ENCODE peak calls at places on chromosomes 5 and 9, in five cellular contexts. One of them, this sample, is unnamed.

GRCh38 chr5:33118761-33119415 is 321.9 kb upstream of the TARS1 start:
- DNase-seq in kidney tubule cell: peak; percentile 8
- DNase-seq in NCI-H774: no peak
- DNase-seq in iPS DF 6.9: no peak
- DNase-seq in HCT116: no peak
- DNase-seq in this sample: no peak

GRCh38 chr5:35026280-35026840 is 21.4 kb downstream of the AGXT2 start:
- DNase-seq in kidney tubule cell: no peak
- DNase-seq in NCI-H774: no peak
- DNase-seq in iPS DF 6.9: no peak
- DNase-seq in HCT116: no peak
- DNase-seq in this sample: no peak

GRCh38 chr5:97141031-97141430 is 1.4 kb downstream of the LIX1 start:
- DNase-seq in kidney tubule cell: no peak
- DNase-seq in NCI-H774: no peak
- DNase-seq in iPS DF 6.9: no peak
- DNase-seq in HCT116: no peak
- DNase-seq in this sample: no peak

GRCh38 chr5:170028124-170028523 is 47.8 kb upstream of the INSYN2B start:
- DNase-seq in kidney tubule cell: no peak
- DNase-seq in NCI-H774: no peak
- DNase-seq in iPS DF 6.9: no peak
- DNase-seq in HCT116: no peak
- DNase-seq in this sample: no peak

GRCh38 chr5:107377277-107377609 is 293.5 kb downstream of the EFNA5 start:
- DNase-seq in kidney tubule cell: no peak
- DNase-seq in NCI-H774: no peak
- DNase-seq in iPS DF 6.9: no peak
- DNase-seq in HCT116: no peak
- DNase-seq in this sample: no peak

GRCh38 chr9:134441227-134442086 is 115.2 kb downstream of the RXRA start:
- DNase-seq in kidney tubule cell: no peak
- DNase-seq in NCI-H774: no peak
- DNase-seq in iPS DF 6.9: no peak
- DNase-seq in HCT116: no peak
- DNase-seq in this sample: no peak

GRCh38 chr9:91163773-91164471 is 197.8 kb downstream of the AUH start:
- DNase-seq in kidney tubule cell: no peak
- DNase-seq in NCI-H774: no peak
- DNase-seq in iPS DF 6.9: no peak
- DNase-seq in HCT116: no peak
- DNase-seq in this sample: no peak

GRCh38 chr9:129093602-129094386 is 12.9 kb downstream of the DOLPP1 start:
- DNase-seq in kidney tubule cell: no peak
- DNase-seq in NCI-H774: no peak
- DNase-seq in iPS DF 6.9: no peak
- DNase-seq in HCT116: no peak
- DNase-seq in this sample: no peak

GRCh38 chr9:123438321-123438720 is 82.3 kb downstream of the CRB2 start:
- DNase-seq in kidney tubule cell: no peak
- DNase-seq in NCI-H774: no peak
- DNase-seq in iPS DF 6.9: no peak
- DNase-seq in HCT116: no peak
- DNase-seq in this sample: peak; percentile 77

GRCh38 chr5:180138976-180139730 is 67.6 kb upstream of the RNF130 start:
- DNase-seq in kidney tubule cell: no peak
- DNase-seq in NCI-H774: no peak
- DNase-seq in iPS DF 6.9: no peak
- DNase-seq in HCT116: no peak
- DNase-seq in this sample: no peak

GRCh38 chr5:169085656-169086055 is 215.3 kb downstream of the SLIT3 start:
- DNase-seq in kidney tubule cell: no peak
- DNase-seq in NCI-H774: no peak
- DNase-seq in iPS DF 6.9: no peak
- DNase-seq in HCT116: no peak
- DNase-seq in this sample: no peak

GRCh38 chr5:145936401-145937131 is at the start of gene SH3RF2:
- DNase-seq in kidney tubule cell: peak; percentile 90
- DNase-seq in NCI-H774: no peak
- DNase-seq in iPS DF 6.9: peak; percentile 88
- DNase-seq in HCT116: peak; percentile 85
- DNase-seq in this sample: peak; percentile 77

GRCh38 chr9:125906144-125906543 is 159.0 kb downstream of the PBX3 start:
- DNase-seq in kidney tubule cell: peak; percentile 4
- DNase-seq in NCI-H774: no peak
- DNase-seq in iPS DF 6.9: no peak
- DNase-seq in HCT116: no peak
- DNase-seq in this sample: no peak

GRCh38 chr5:83547156-83547555 is 75.6 kb downstream of the VCAN start:
- DNase-seq in kidney tubule cell: no peak
- DNase-seq in NCI-H774: no peak
- DNase-seq in iPS DF 6.9: no peak
- DNase-seq in HCT116: no peak
- DNase-seq in this sample: no peak

GRCh38 chr5:73944581-73944980 is 318.6 kb downstream of the ARHGEF28 start:
- DNase-seq in kidney tubule cell: no peak
- DNase-seq in NCI-H774: no peak
- DNase-seq in iPS DF 6.9: no peak
- DNase-seq in HCT116: no peak
- DNase-seq in this sample: no peak

GRCh38 chr5:142545653-142546322 is 140.1 kb downstream of the FGF1 start:
- DNase-seq in kidney tubule cell: no peak
- DNase-seq in NCI-H774: no peak
- DNase-seq in iPS DF 6.9: no peak
- DNase-seq in HCT116: no peak
- DNase-seq in this sample: peak; percentile 12

GRCh38 chr9:99868845-99869244 is 37.6 kb upstream of the STX17 start:
- DNase-seq in kidney tubule cell: peak; percentile 16
- DNase-seq in NCI-H774: no peak
- DNase-seq in iPS DF 6.9: no peak
- DNase-seq in HCT116: no peak
- DNase-seq in this sample: peak; percentile 1

GRCh38 chr9:4739587-4740372 is 1.2 kb downstream of the AK3 start:
- DNase-seq in kidney tubule cell: no peak
- DNase-seq in NCI-H774: no peak
- DNase-seq in iPS DF 6.9: no peak
- DNase-seq in HCT116: no peak
- DNase-seq in this sample: peak; percentile 38

This sample was measured in dermis microvascular lymphatic vessel endothelial cell.